ENCODE peak calls at places on chromosomes 11 and 22, in four cellular contexts. One of them, this sample, is unnamed.

GRCh38 chr11:96095884-96096301 is 172.0 kb upstream of the MTMR2 start:
- DNase-seq in kidney tubule cell: peak
- DNase-seq in HFFc6: no peak
- DNase-seq in B cell: no peak
- DNase-seq in this sample: peak

GRCh38 chr11:102256251-102256650 is 61.0 kb upstream of the BIRC3 start:
- DNase-seq in kidney tubule cell: peak
- DNase-seq in HFFc6: peak
- DNase-seq in B cell: no peak
- DNase-seq in this sample: peak

GRCh38 chr11:36041988-36042606 is 98.2 kb downstream of the LDLRAD3 start:
- DNase-seq in kidney tubule cell: peak
- DNase-seq in HFFc6: peak
- DNase-seq in B cell: no peak
- DNase-seq in this sample: no peak

GRCh38 chr11:33724644-33725035 is 11.6 kb downstream of the CD59 start:
- DNase-seq in kidney tubule cell: peak
- DNase-seq in HFFc6: peak
- DNase-seq in B cell: no peak
- DNase-seq in this sample: no peak

GRCh38 chr11:693887-694562 is 997 bp downstream of the DEAF1 start:
- DNase-seq in kidney tubule cell: no peak
- DNase-seq in HFFc6: no peak
- DNase-seq in B cell: no peak
- DNase-seq in this sample: peak

GRCh38 chr11:3984896-3985295 is 109.7 kb upstream of the RRM1 start:
- DNase-seq in kidney tubule cell: no peak
- DNase-seq in HFFc6: no peak
- DNase-seq in B cell: peak
- DNase-seq in this sample: no peak

GRCh38 chr22:43789452-43789851 is 22.7 kb downstream of the EFCAB6 start:
- DNase-seq in kidney tubule cell: peak
- DNase-seq in HFFc6: peak
- DNase-seq in B cell: no peak
- DNase-seq in this sample: peak

GRCh38 chr11:110366234-110366633 is 63.5 kb upstream of the FDX1 start:
- DNase-seq in kidney tubule cell: peak
- DNase-seq in HFFc6: no peak
- DNase-seq in B cell: no peak
- DNase-seq in this sample: no peak

GRCh38 chr11:40491341-40491740 is 968.1 kb downstream of the LRRC4C start:
- DNase-seq in kidney tubule cell: no peak
- DNase-seq in HFFc6: no peak
- DNase-seq in B cell: no peak
- DNase-seq in this sample: no peak

GRCh38 chr11:32213223-32213622 is 122.3 kb downstream of the RCN1 start:
- DNase-seq in kidney tubule cell: peak
- DNase-seq in HFFc6: peak
- DNase-seq in B cell: no peak
- DNase-seq in this sample: peak

GRCh38 chr11:111230122-111230465 is 15.4 kb upstream of the POU2AF2 start:
- DNase-seq in kidney tubule cell: no peak
- DNase-seq in HFFc6: no peak
- DNase-seq in B cell: no peak
- DNase-seq in this sample: no peak

GRCh38 chr11:1762537-1763302 is 1.0 kb downstream of the CTSD start:
- DNase-seq in kidney tubule cell: peak
- DNase-seq in HFFc6: no peak
- DNase-seq in B cell: no peak
- DNase-seq in this sample: no peak

GRCh38 chr11:2466869-2467694 is 22.3 kb downstream of the KCNQ1 start:
- DNase-seq in kidney tubule cell: no peak
- DNase-seq in HFFc6: no peak
- DNase-seq in B cell: peak
- DNase-seq in this sample: no peak

GRCh38 chr11:61129608-61130523 is 27.6 kb downstream of the CD5 start:
- DNase-seq in kidney tubule cell: peak
- DNase-seq in HFFc6: peak
- DNase-seq in B cell: peak
- DNase-seq in this sample: peak

GRCh38 chr11:74092425-74092824 is 78.4 kb downstream of the C2CD3 start:
- DNase-seq in kidney tubule cell: no peak
- DNase-seq in HFFc6: no peak
- DNase-seq in B cell: no peak
- DNase-seq in this sample: no peak

GRCh38 chr11:102005306-102005705 is 41.9 kb upstream of the CFAP300 start:
- DNase-seq in kidney tubule cell: no peak
- DNase-seq in HFFc6: no peak
- DNase-seq in B cell: no peak
- DNase-seq in this sample: no peak

GRCh38 chr11:106990322-106990721 is 28.0 kb downstream of the GUCY1A2 start:
- DNase-seq in kidney tubule cell: no peak
- DNase-seq in HFFc6: no peak
- DNase-seq in B cell: no peak
- DNase-seq in this sample: no peak

GRCh38 chr11:63719987-63720386 is 38.7 kb downstream of the RTN3 start:
- DNase-seq in kidney tubule cell: peak
- DNase-seq in HFFc6: no peak
- DNase-seq in B cell: no peak
- DNase-seq in this sample: peak

GRCh38 chr11:18588297-18589252 is at the start of gene UEVLD:
- DNase-seq in kidney tubule cell: peak
- DNase-seq in HFFc6: peak
- DNase-seq in B cell: peak
- DNase-seq in this sample: peak